ENCODE peak calls at places on chromosome 21, in five cellular contexts. V is HAP-1, M is activated T-helper 1 cell treated with Interleukin-2 at 50 U/mL for 16 hours, P is AG08396, X is T-helper 1 cell. I is an unnamed sample.

GRCh38 chr21:43331962-43332458 is 94.9 kb downstream of the SIK1 start:
- DNase-seq in V (no peak), M (no peak), X (no peak), P (peak; percentile 93), I (no peak)

GRCh38 chr21:36454079-36454478 is 25.8 kb downstream of the CLDN14 start:
- DNase-seq in V (no peak), M (no peak), X (no peak), P (no peak), I (no peak)

GRCh38 chr21:17613242-17613676 is 558 bp upstream of the BTG3 start:
- DNase-seq in P (peak; percentile 18), M (no peak), X (no peak), V (no peak), I (no peak)

GRCh38 chr21:34726627-34727337 is 58.0 kb downstream of the CLIC6 start:
- DNase-seq in M (no peak), V (no peak), P (no peak), X (no peak), I (no peak)

GRCh38 chr21:34810786-34811185 is 142.0 kb downstream of the CLIC6 start:
- DNase-seq in M (no peak), V (no peak), P (no peak), X (no peak), I (no peak)

GRCh38 chr21:19541612-19542011 is 1138.0 kb upstream of the TMPRSS15 start:
- DNase-seq in P (no peak), V (no peak), M (no peak), X (no peak), I (no peak)

GRCh38 chr21:17451364-17451869 is 61.4 kb upstream of the CXADR start:
- DNase-seq in M (no peak), V (no peak), X (no peak), P (peak; percentile 69), I (no peak)

GRCh38 chr21:33762798-33763572 is 120.7 kb downstream of the ITSN1 start:
- DNase-seq in M (no peak), P (no peak), X (no peak), V (no peak), I (no peak)

GRCh38 chr21:16187603-16188002 is 457.8 kb downstream of the USP25 start:
- DNase-seq in V (no peak), P (no peak), X (no peak), M (no peak), I (no peak)

GRCh38 chr21:44568667-44569556 is 4.6 kb upstream of the KRTAP10-4 start:
- DNase-seq in P (no peak), X (no peak), V (no peak), M (no peak), I (no peak)

GRCh38 chr21:31398574-31398973 is 54.5 kb upstream of the TIAM1 start:
- DNase-seq in P (no peak), M (no peak), V (no peak), X (no peak), I (no peak)

GRCh38 chr21:31456201-31456600 is 112.1 kb upstream of the TIAM1 start:
- DNase-seq in V (no peak), M (no peak), P (no peak), X (no peak), I (no peak)

GRCh38 chr21:41133896-41134522 is 34.0 kb upstream of the BACE2 start:
- DNase-seq in M (no peak), P (peak; percentile 64), V (no peak), X (no peak), I (no peak)

GRCh38 chr21:34884346-34884929 is 164.7 kb downstream of the RUNX1 start:
- DNase-seq in X (no peak), V (no peak), P (no peak), M (no peak), I (no peak)

GRCh38 chr21:33205476-33205875 is 24.3 kb upstream of the IFNAR2 start:
- DNase-seq in M (no peak), P (no peak), X (no peak), V (no peak), I (no peak)

I was measured in CD4-positive, alpha-beta T cell.